ENCODE peak calls at places on chromosomes 16 and 17, in nine cellular contexts. B, Q, G, O, Y, J, T, I and D are unnamed samples.

GRCh38 chr16:58464916-58465731 is 34.8 kb upstream of the NDRG4 start:
- DNase-seq in B (no peak), Q (no peak), G (no peak), O (no peak), Y (peak), J (no peak), T (no peak), I (peak), D (peak)

GRCh38 chr16:29663020-29663828 is at the start of gene SPN:
- DNase-seq in B (no peak), Q (no peak), G (no peak), O (no peak), Y (no peak), J (no peak), T (peak), I (no peak), D (no peak)

GRCh38 chr17:11561281-11561680 is 37.0 kb upstream of the DNAH9 start:
- DNase-seq in B (no peak), Q (no peak), G (no peak), O (no peak), Y (no peak), J (no peak), T (no peak), I (no peak), D (no peak)

GRCh38 chr16:25012525-25012991 is 2.6 kb downstream of the ARHGAP17 start:
- DNase-seq in B (no peak), Q (peak), G (peak), O (peak), Y (no peak), J (no peak), T (peak), I (no peak), D (no peak)

GRCh38 chr17:74427048-74427762 is 4.7 kb upstream of the GPRC5C start:
- DNase-seq in B (peak), Q (peak), G (peak), O (no peak), Y (peak), J (no peak), T (peak), I (no peak), D (peak)

GRCh38 chr16:49344401-49344800 is 29.2 kb upstream of the C16orf78 start:
- DNase-seq in B (no peak), Q (no peak), G (no peak), O (no peak), Y (no peak), J (no peak), T (no peak), I (no peak), D (no peak)

GRCh38 chr17:80395402-80396151 is 19.4 kb upstream of the ENDOV start:
- DNase-seq in B (no peak), Q (no peak), G (no peak), O (peak), Y (peak), J (no peak), T (no peak), I (peak), D (no peak)

GRCh38 chr17:63555475-63556156 is 5.3 kb downstream of the DCAF7 start:
- DNase-seq in B (no peak), Q (no peak), G (no peak), O (no peak), Y (no peak), J (no peak), T (peak), I (no peak), D (no peak)

GRCh38 chr17:1365445-1366039 is 34.5 kb downstream of the YWHAE start:
- DNase-seq in B (peak), Q (peak), G (peak), O (peak), Y (peak), J (peak), T (no peak), I (peak), D (peak)

GRCh38 chr16:67451704-67452435 is 20.9 kb downstream of the HSD11B2 start:
- DNase-seq in B (no peak), Q (no peak), G (no peak), O (no peak), Y (no peak), J (no peak), T (peak), I (no peak), D (no peak)

GRCh38 chr17:2400474-2400866 is 390 bp downstream of the MNT start:
- DNase-seq in B (peak), Q (peak), G (peak), O (peak), Y (peak), J (no peak), T (peak), I (peak), D (peak)

GRCh38 chr17:77819497-77819896 is 139.0 kb upstream of the TNRC6C start:
- DNase-seq in B (no peak), Q (no peak), G (no peak), O (no peak), Y (no peak), J (no peak), T (no peak), I (no peak), D (no peak)

GRCh38 chr16:66927012-66927436 is 1.7 kb upstream of the RRAD start:
- DNase-seq in B (peak), Q (peak), G (peak), O (peak), Y (peak), J (no peak), T (peak), I (no peak), D (no peak)

GRCh38 chr17:66114609-66115008 is 77.3 kb downstream of the CEP112 start:
- DNase-seq in B (no peak), Q (no peak), G (no peak), O (no peak), Y (no peak), J (no peak), T (no peak), I (no peak), D (no peak)

GRCh38 chr17:79593636-79594035 is 17.2 kb downstream of the RBFOX3 start:
- DNase-seq in B (no peak), Q (no peak), G (no peak), O (no peak), Y (no peak), J (no peak), T (no peak), I (no peak), D (no peak)

GRCh38 chr17:73340093-73340596 is 28.3 kb upstream of the CDC42EP4 start:
- DNase-seq in B (peak), Q (peak), G (peak), O (peak), Y (no peak), J (peak), T (peak), I (no peak), D (no peak)

GRCh38 chr16:21722771-21723460 is 59.1 kb downstream of the OTOA start:
- DNase-seq in B (no peak), Q (no peak), G (no peak), O (no peak), Y (no peak), J (no peak), T (no peak), I (no peak), D (no peak)

GRCh38 chr16:81623365-81624102 is 155.6 kb upstream of the PLCG2 start:
- DNase-seq in B (peak), Q (peak), G (peak), O (peak), Y (no peak), J (peak), T (no peak), I (peak), D (peak)

GRCh38 chr16:1614226-1615102 is 2.3 kb downstream of the CRAMP1 start:
- DNase-seq in B (peak), Q (peak), G (peak), O (peak), Y (no peak), J (no peak), T (peak), I (peak), D (peak)

GRCh38 chr17:13702266-13702665 is 100.5 kb upstream of the HS3ST3A1 start:
- DNase-seq in B (no peak), Q (no peak), G (peak), O (peak), Y (no peak), J (no peak), T (no peak), I (no peak), D (no peak)

GRCh38 chr16:69049146-69049545 is 56.3 kb upstream of the HAS3 start:
- DNase-seq in B (no peak), Q (peak), G (no peak), O (peak), Y (no peak), J (no peak), T (peak), I (no peak), D (no peak)

GRCh38 chr16:10619271-10619849 is 39.0 kb upstream of the EMP2 start:
- DNase-seq in B (peak), Q (peak), G (no peak), O (peak), Y (peak), J (no peak), T (peak), I (peak), D (peak)

GRCh38 chr17:32222621-32223020 is 43.0 kb upstream of the RHBDL3 start:
- DNase-seq in B (no peak), Q (peak), G (no peak), O (peak), Y (no peak), J (no peak), T (no peak), I (no peak), D (no peak)

GRCh38 chr16:88875703-88876234 is 9.3 kb upstream of the PABPN1L start:
- DNase-seq in B (no peak), Q (no peak), G (no peak), O (no peak), Y (no peak), J (no peak), T (no peak), I (no peak), D (no peak)

GRCh38 chr16:77584205-77584859 is 138.0 kb upstream of the NUDT7 start:
- DNase-seq in B (peak), Q (peak), G (peak), O (peak), Y (peak), J (peak), T (peak), I (peak), D (peak)

GRCh38 chr17:68613739-68614298 is 12.7 kb upstream of the FAM20A start:
- DNase-seq in B (no peak), Q (peak), G (peak), O (peak), Y (peak), J (peak), T (no peak), I (peak), D (peak)
- H2AFZ ChIP-seq in B (no peak), Q (no peak), G (no peak), O (peak), Y (no peak), J (no peak), T (peak), I (no peak), D (peak)

GRCh38 chr16:47016700-47017133 is 43.2 kb upstream of the DNAJA2 start:
- DNase-seq in B (no peak), Q (no peak), G (no peak), O (no peak), Y (no peak), J (no peak), T (no peak), I (no peak), D (no peak)
- H2AFZ ChIP-seq in B (no peak), Q (no peak), G (no peak), O (no peak), Y (no peak), J (no peak), T (no peak), I (no peak), D (peak)

DNA sequence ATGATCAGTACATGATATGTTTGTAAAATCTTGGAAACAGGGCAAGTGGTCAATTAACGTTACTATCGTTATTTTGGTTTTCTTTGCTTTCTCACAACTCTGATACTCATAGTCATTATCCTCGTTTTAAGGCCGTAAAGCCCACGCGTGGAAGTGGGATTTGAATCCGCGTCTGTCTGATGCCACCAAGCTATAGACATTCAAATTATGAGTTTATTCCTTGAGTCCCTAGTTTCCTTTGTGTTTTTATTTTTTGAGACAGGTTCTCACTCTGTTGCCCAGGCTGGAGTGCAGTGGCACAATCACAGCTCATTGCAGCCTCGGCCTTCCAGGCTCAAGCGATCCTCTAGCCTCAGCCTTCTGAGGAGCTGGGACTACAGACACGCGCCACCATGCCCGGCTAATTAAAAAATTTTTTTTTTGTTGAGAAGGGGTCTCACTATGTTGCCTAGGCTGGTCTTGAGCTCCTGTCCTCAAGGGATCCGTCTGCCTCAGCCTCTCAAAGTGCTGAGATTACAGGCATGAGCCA is 1.0 kb downstream of the DCTN5 start:
- DNase-seq in B (no peak), Q (no peak), G (no peak), O (peak), Y (no peak), J (no peak), T (peak), I (no peak), D (no peak)
- H2AFZ ChIP-seq in B (peak), Q (peak), G (no peak), O (peak), Y (no peak), J (no peak), T (peak), I (peak), D (no peak)

GRCh38 chr17:44378171-44378705 is 11.2 kb downstream of the ITGA2B start:
- DNase-seq in B (no peak), Q (no peak), G (no peak), O (no peak), Y (no peak), J (no peak), T (no peak), I (no peak), D (no peak)

GRCh38 chr17:44380767-44381166 is 8.7 kb downstream of the ITGA2B start:
- DNase-seq in B (no peak), Q (no peak), G (no peak), O (no peak), Y (no peak), J (no peak), T (no peak), I (no peak), D (no peak)

GRCh38 chr17:44382917-44383316 is 6.5 kb downstream of the ITGA2B start:
- DNase-seq in B (no peak), Q (no peak), G (no peak), O (no peak), Y (no peak), J (no peak), T (no peak), I (no peak), D (no peak)

GRCh38 chr17:44381810-44382209 is 7.6 kb downstream of the ITGA2B start:
- DNase-seq in B (no peak), Q (no peak), G (no peak), O (no peak), Y (no peak), J (no peak), T (no peak), I (no peak), D (no peak)

DNA sequence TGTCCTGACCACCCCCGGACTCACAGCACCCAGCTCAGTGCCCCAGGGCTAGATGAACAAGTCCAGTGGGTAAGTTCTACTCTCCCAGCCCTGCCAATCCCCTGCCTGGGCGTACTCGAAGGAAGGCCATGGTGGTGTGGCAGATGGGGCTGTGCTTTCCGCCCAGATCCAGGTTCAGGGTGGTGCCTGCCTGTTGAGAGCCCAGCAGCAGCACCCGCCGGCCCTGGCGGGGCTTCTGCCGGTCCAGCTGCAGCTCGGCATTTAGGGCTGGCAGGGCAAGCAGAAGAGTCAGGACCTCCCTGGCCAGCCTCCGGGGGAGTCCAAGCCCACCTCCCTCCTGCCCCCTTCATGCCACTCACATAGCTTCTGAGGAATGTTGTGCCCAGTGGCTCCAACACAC is 9.6 kb downstream of the ITGA2B start:
- DNase-seq in B (no peak), Q (no peak), G (no peak), O (no peak), Y (no peak), J (no peak), T (no peak), I (no peak), D (no peak)
- H2AFZ ChIP-seq in B (no peak), Q (no peak), G (no peak), O (no peak), Y (no peak), J (no peak), T (no peak), I (no peak), D (no peak)

GRCh38 chr16:71961066-71962039 is 38.8 kb downstream of the PKD1L3 start:
- DNase-seq in B (peak), Q (peak), G (peak), O (peak), Y (peak), J (peak), T (peak), I (peak), D (peak)

GRCh38 chr16:71965223-71965622 is 35.0 kb downstream of the PKD1L3 start:
- DNase-seq in B (no peak), Q (no peak), G (no peak), O (no peak), Y (no peak), J (no peak), T (no peak), I (no peak), D (no peak)

GRCh38 chr16:71966932-71967331 is 33.3 kb downstream of the PKD1L3 start:
- DNase-seq in B (no peak), Q (no peak), G (no peak), O (peak), Y (no peak), J (no peak), T (no peak), I (no peak), D (no peak)

GRCh38 chr16:71963125-71963875 is 36.9 kb downstream of the PKD1L3 start:
- DNase-seq in B (no peak), Q (no peak), G (no peak), O (no peak), Y (no peak), J (no peak), T (no peak), I (no peak), D (no peak)
- H2AFZ ChIP-seq in B (no peak), Q (no peak), G (no peak), O (no peak), Y (no peak), J (no peak), T (no peak), I (no peak), D (no peak)